ENCODE peak calls at places on chromosomes 7 and 10, in five cellular contexts. N is cardiac muscle cell, M is HCT116, B is breast epithelium, Z is GM12878. Y is an unnamed sample. For H3K4me1, the result is how much of the 10 kb centered on the place peaks cover.

GRCh38 chr7:131720703-131721102 is 164.3 kb upstream of the PODXL start:
- DNase-seq in Z (no peak), M (no peak), B (no peak), N (no peak), Y (no peak)

GRCh38 chr10:20486791-20487190 is 410.3 kb downstream of the NEBL start:
- DNase-seq in B (no peak), M (no peak), Z (no peak), N (no peak), Y (no peak)

GRCh38 chr10:31935678-31936077 is 7.0 kb upstream of the ARHGAP12 start:
- DNase-seq in N (no peak), B (no peak), Z (no peak), M (no peak), Y (no peak)

GRCh38 chr7:102284891-102285540 is 1.7 kb upstream of the SH2B2 start:
- DNase-seq in M (no peak), N (no peak), Z (no peak), B (no peak), Y (peak)

GRCh38 chr7:121394709-121395140 is 1.4 kb downstream of the FAM3C start:
- DNase-seq in Z (no peak), M (no peak), B (no peak), N (no peak), Y (peak)

GRCh38 chr10:50805981-50806622 is 66.4 kb downstream of the ASAH2B start:
- DNase-seq in M (no peak), Z (no peak), N (no peak), B (no peak), Y (no peak)

GRCh38 chr7:21338728-21339164 is 89.1 kb upstream of the SP4 start:
- DNase-seq in B (no peak), Z (no peak), N (no peak), M (no peak), Y (no peak)

GRCh38 chr10:28768227-28768626 is 90.9 kb downstream of the BAMBI start:
- DNase-seq in M (no peak), B (peak), N (no peak), Z (no peak), Y (no peak)

GRCh38 chr10:122786269-122786668 is 59.4 kb downstream of the CUZD1 start:
- DNase-seq in B (no peak), Z (no peak), N (peak), M (no peak), Y (no peak)

GRCh38 chr10:91163269-91163708 is 57.2 kb upstream of the PCGF5 start:
- DNase-seq in M (peak), N (peak), B (peak), Z (no peak), Y (peak)

GRCh38 chr10:32957341-32958084 is 517 bp downstream of the ITGB1 start:
- DNase-seq in N (peak), Z (no peak), B (peak), M (no peak), Y (peak)

GRCh38 chr7:157234271-157234670 is 95.5 kb downstream of the UBE3C start:
- DNase-seq in N (no peak), B (no peak), M (no peak), Z (no peak), Y (no peak)

DNA sequence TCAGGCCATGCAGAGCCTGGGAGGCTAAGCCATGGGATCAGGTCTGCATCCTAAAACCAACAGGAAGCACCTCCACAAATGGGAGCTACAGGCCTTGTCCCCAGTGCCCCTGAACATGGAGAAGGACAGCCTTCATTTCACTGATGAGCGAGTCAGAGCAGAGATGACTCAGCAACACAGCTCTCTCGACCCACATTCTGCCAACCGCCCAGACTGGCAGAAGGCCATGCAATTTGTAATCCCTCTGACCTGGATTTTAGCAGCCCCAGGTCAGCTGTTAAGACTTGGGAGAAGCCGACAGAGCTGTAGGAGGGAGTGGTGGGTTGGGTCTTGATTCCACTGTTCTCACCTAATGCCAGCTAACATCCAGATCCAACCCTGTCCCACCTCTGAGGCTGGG is 25.5 kb downstream of the VOPP1 start:
- DNase-seq in B (peak), N (no peak), Z (no peak), M (peak), Y (peak)
- H3K4me1 ChIP-seq in B (under half), N (under half), Z (half or more), M (under half), Y (under half)

DNA sequence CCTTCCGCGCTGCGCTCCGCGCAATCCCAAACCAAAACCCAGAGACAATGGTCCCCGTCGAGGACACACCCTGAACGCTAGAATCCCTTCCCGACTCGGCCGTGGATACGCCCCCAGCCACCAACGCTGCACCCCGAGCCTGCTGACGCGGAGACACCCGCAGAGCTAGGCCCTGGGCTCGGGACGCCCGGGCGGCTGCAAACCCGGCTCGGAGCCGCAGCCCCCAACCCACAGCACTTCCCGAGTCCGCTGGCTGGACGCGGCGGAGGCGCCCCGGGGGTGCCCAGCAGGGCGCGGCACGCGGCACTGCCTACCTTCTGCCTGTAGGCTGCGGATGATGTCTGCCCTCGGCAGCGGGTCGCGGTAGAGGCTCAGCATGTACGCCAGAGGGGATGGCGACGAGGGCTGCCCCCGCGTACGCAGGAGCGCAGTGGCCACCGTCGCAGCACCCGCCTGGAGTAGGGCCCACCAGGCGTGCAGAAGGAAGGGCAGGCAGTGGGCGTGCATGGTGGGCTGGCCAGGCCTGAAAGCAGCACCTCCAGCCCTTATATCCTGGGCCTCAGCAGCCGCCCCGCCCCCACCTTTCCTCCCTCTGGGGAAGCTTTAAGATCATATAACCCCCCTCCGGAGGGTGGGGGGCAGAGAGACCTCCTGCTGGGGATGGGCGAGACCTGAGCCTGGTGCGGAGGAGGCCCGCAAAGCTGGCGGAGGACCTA is at the start of gene NODAL:
- DNase-seq in M (no peak), Z (no peak), B (no peak), N (no peak), Y (no peak)
- H3K4me3 ChIP-seq in M (no peak), Z (no peak), B (peak), N (peak), Y (peak)

DNA sequence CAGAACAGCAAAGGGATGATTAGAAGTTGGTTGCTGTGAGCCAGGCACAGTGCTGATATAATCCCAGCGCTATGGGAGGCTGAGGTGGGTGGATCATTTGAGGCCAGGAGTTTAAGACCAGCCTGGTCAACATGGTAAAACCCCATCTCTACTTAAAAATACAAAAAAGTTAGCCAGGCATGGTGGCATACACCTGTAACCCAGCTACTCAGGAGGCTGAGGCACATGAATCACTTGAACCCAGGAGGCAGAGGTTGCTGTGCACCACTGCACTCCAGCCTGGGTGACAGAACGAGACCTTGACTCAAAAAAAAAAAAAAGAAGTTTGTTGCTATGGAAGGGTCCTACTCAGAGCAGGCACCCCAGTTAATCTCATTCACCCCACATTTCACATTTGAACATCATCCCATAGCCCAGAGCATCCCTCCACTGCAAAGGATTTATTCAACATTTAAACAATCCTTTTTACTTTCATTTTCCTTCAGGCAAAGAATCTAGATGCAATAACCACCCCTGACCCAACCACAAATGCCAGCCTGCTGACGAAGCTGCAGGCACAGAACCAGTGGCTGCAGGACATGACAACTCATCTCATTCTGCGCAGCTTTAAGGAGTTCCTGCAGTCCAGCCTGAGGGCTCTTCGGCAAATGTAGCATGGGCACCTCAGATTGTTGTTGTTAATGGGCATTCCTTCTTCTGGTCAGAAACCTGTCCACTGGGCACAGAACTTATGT is 4.1 kb downstream of the IL6 start:
- DNase-seq in B (no peak), N (no peak), Z (no peak), M (no peak), Y (no peak)
- H3K27ac ChIP-seq in B (peak), N (no peak), Z (no peak), M (no peak), Y (no peak)

DNA sequence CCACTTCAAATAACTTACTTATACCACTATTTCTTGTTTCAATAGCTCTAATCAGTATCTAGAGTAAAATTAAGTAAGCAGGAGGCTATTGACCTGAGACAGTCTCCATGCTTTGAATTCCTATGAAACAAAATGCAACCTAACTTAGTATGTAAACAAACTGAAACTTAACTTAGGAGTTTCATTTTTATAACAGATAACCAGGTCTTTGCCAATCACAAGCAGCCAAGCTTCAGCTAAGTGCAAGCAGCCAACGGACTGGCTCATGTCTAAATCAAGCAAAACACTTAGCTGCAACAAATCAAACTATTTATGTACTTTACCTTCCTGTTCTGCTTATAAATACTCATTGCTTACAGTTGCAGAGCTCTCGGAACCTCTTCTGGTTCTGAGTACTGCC is 4.4 kb upstream of the GSTK1 start:
- DNase-seq in B (no peak), N (no peak), Z (peak), M (no peak), Y (no peak)
- H3K4me1 ChIP-seq in B (under half), N (under half), Z (under half), M (under half), Y (under half)

DNA sequence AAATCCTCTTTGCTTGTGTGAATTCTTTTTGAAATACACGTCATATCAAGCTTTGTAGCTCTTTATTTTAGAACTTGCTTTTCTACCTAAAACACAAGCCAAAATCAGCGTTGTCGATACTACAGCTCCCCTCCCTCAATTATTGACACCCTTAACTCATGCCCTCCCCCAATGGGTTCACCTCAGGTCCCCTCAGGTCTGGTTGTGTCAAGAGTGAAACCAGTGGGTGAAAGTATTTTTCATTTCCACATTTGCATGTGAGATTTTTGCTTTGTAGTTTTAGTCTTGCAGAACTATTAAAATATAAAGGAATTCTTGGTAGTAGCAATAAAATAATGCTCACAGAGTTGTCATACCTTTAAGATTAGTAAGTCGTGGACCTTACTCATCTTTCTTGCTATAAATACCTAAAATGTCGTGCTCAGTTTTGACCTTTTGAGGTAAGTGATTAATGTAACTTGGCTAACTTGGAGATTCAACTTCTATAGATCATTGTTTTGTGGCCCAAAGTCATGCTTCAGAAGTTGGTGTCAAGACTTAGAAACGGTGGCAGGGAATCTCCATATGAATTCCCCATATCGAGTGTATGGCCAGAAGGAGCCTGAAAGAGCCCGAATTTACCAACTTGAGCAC is 1.7 kb downstream of the ACTR3B start:
- DNase-seq in B (no peak), M (no peak), N (no peak), Z (no peak), Y (no peak)
- H3K4me3 ChIP-seq in B (peak), M (peak), N (peak), Z (peak), Y (no peak)

GRCh38 chr7:36388423-36388822 is 1.2 kb upstream of the ANLN start:
- DNase-seq in Z (no peak), B (no peak), M (no peak), N (no peak), Y (no peak)
- H3K27ac ChIP-seq in Z (no peak), B (peak), M (peak), N (no peak), Y (no peak)